ENCODE peak calls at places on chromosomes 6 and 20, in eight cellular contexts. P is SHP77, S is foreskin fibroblast, N is anterior cingulate cortex, C is T1000, X is GM19239, V is dorsolateral prefrontal cortex, E is brain microvascular endothelial cell. T is an unnamed sample.

GRCh38 chr6:25005010-25005409 is 69.2 kb upstream of the RIPOR2 start:
- DNase-seq in P (no peak), V (no peak), X (no peak), S (no peak), C (no peak), N (no peak), E (no peak), T (no peak)

GRCh38 chr6:145310116-145310515 is 425.2 kb downstream of the EPM2A start:
- DNase-seq in S (peak; percentile 66), E (no peak), C (no peak), N (no peak), X (no peak), P (no peak), V (no peak), T (no peak)

GRCh38 chr20:32663704-32664351 is 9.9 kb downstream of the C20orf203 start:
- DNase-seq in S (no peak), P (no peak), N (no peak), E (no peak), C (no peak), V (no peak), X (no peak), T (no peak)

GRCh38 chr6:167825059-167825758 is 1.5 kb upstream of the AFDN start:
- DNase-seq in V (no peak), X (no peak), C (no peak), E (no peak), S (peak; percentile 73), N (no peak), P (no peak), T (no peak)

GRCh38 chr20:31496761-31497295 is 17.4 kb upstream of the HM13 start:
- DNase-seq in P (no peak), N (no peak), E (no peak), C (no peak), V (no peak), X (no peak), S (peak; percentile 19), T (no peak)

GRCh38 chr6:21404577-21404976 is 189.0 kb upstream of the SOX4 start:
- DNase-seq in X (no peak), E (no peak), P (no peak), V (no peak), N (no peak), C (no peak), S (no peak), T (no peak)

GRCh38 chr20:14538433-14538832 is 201.0 kb upstream of the FLRT3 start:
- DNase-seq in S (no peak), N (no peak), X (no peak), V (no peak), P (no peak), E (no peak), C (no peak), T (no peak)

GRCh38 chr6:89941847-89942497 is 47.7 kb downstream of the GJA10 start:
- DNase-seq in S (no peak), C (no peak), V (no peak), E (no peak), X (no peak), N (no peak), P (no peak), T (no peak)

GRCh38 chr6:36358235-36358915 is 21.7 kb upstream of the BNIP5 start:
- DNase-seq in N (no peak), E (peak; percentile 67), P (no peak), C (no peak), S (no peak), X (no peak), V (peak; percentile 58), T (peak; percentile 54)

GRCh38 chr20:1894471-1894950 is 696 bp upstream of the SIRPA start:
- DNase-seq in V (no peak), N (no peak), P (no peak), S (peak; percentile 86), C (peak; percentile 45), X (peak; percentile 28), E (no peak), T (peak; percentile 26)

GRCh38 chr6:1606533-1607235 is 3.0 kb upstream of the FOXC1 start:
- DNase-seq in X (no peak), N (no peak), S (no peak), V (no peak), P (no peak), C (no peak), E (no peak), T (no peak)

GRCh38 chr6:161091972-161092701 is 100.6 kb downstream of the MAP3K4 start:
- DNase-seq in P (no peak), C (no peak), V (no peak), X (no peak), S (peak; percentile 51), E (no peak), N (no peak), T (no peak)

GRCh38 chr6:103107985-103108384 is 1714.5 kb downstream of the GRIK2 start:
- DNase-seq in E (no peak), V (no peak), C (no peak), X (no peak), P (no peak), N (no peak), S (no peak), T (no peak)

GRCh38 chr6:14386263-14386981 is 268.9 kb downstream of the CD83 start:
- DNase-seq in P (no peak), V (no peak), E (no peak), C (no peak), N (no peak), X (peak; percentile 16), S (no peak), T (no peak)

GRCh38 chr6:45921703-45922270 is 93.9 kb downstream of the CLIC5 start:
- DNase-seq in X (no peak), C (no peak), E (no peak), P (no peak), S (no peak), N (no peak), V (no peak), T (no peak)

GRCh38 chr20:52150440-52151258 is 40.9 kb downstream of the ZFP64 start:
- DNase-seq in C (no peak), S (peak; percentile 67), N (no peak), X (peak; percentile 27), P (no peak), V (no peak), E (peak; percentile 25), T (no peak)

GRCh38 chr20:56797023-56797422 is 167.9 kb downstream of the TFAP2C start:
- DNase-seq in X (no peak), V (no peak), S (no peak), E (no peak), P (no peak), C (no peak), N (no peak), T (no peak)

GRCh38 chr6:152387091-152387490 is 250.1 kb downstream of the SYNE1 start:
- DNase-seq in X (no peak), S (no peak), E (no peak), P (no peak), V (no peak), N (no peak), C (no peak), T (no peak)

GRCh38 chr6:81769834-81770233 is 17.4 kb upstream of the TENT5A start:
- DNase-seq in P (no peak), N (no peak), C (peak; percentile 36), X (no peak), S (peak; percentile 88), E (no peak), V (no peak), T (no peak)

GRCh38 chr20:7943891-7944290 is 3.6 kb upstream of the HAO1 start:
- DNase-seq in N (no peak), E (no peak), C (no peak), X (no peak), V (no peak), P (no peak), S (no peak), T (no peak)

GRCh38 chr20:22402550-22402949 is 181.8 kb downstream of the FOXA2 start:
- DNase-seq in S (no peak), N (no peak), P (peak; percentile 68), C (no peak), V (no peak), E (no peak), X (no peak), T (no peak)

GRCh38 chr20:45052698-45053440 is 48.1 kb downstream of the KCNS1 start:
- DNase-seq in N (no peak), C (no peak), E (peak; percentile 65), X (peak; percentile 7), V (no peak), P (no peak), S (peak; percentile 79), T (no peak)

GRCh38 chr6:28315628-28316027 is 20.3 kb downstream of the ZSCAN31 start:
- DNase-seq in V (no peak), P (no peak), X (no peak), C (no peak), N (no peak), S (no peak), E (peak; percentile 22), T (no peak)

GRCh38 chr6:25578538-25578937 is 73.5 kb upstream of the SCGN start:
- DNase-seq in C (no peak), N (no peak), E (no peak), X (no peak), S (no peak), P (no peak), V (no peak), T (no peak)

GRCh38 chr6:145829102-145829501 is 14.5 kb upstream of the FBXO30 start:
- DNase-seq in S (no peak), X (no peak), V (no peak), N (no peak), C (no peak), E (no peak), P (no peak), T (no peak)

GRCh38 chr20:62409935-62410741 is 3.1 kb upstream of the CABLES2 start:
- DNase-seq in E (no peak), N (no peak), X (no peak), C (no peak), P (peak; percentile 96), S (peak; percentile 41), V (no peak), T (no peak)

GRCh38 chr6:11236351-11236750 is 3.9 kb upstream of the NEDD9 start:
- DNase-seq in N (no peak), E (no peak), P (no peak), X (no peak), S (peak; percentile 26), V (no peak), C (no peak), T (no peak)

GRCh38 chr6:4687989-4688947 is 87.9 kb upstream of the CDYL start:
- DNase-seq in N (no peak), S (peak; percentile 73), C (no peak), X (no peak), E (peak; percentile 77), V (no peak), P (no peak), T (peak; percentile 10)

GRCh38 chr20:37275125-37275524 is 13.5 kb upstream of the GHRH start:
- DNase-seq in P (no peak), C (no peak), X (no peak), V (no peak), N (no peak), S (no peak), E (no peak), T (no peak)

GRCh38 chr6:169800668-169801395 is 49.4 kb downstream of the ERMARD start:
- DNase-seq in V (peak; percentile 64), X (no peak), N (peak; percentile 29), E (peak; percentile 38), P (peak; percentile 87), C (no peak), S (peak; percentile 77), T (peak; percentile 53)

GRCh38 chr6:34576286-34576955 is 20.3 kb upstream of the SPDEF start:
- DNase-seq in X (no peak), C (no peak), P (no peak), N (no peak), E (no peak), V (no peak), S (no peak), T (no peak)

GRCh38 chr6:35568967-35569606 is 56.4 kb upstream of the TULP1 start:
- DNase-seq in S (peak; percentile 64), V (no peak), P (no peak), C (no peak), X (no peak), N (no peak), E (no peak), T (no peak)

GRCh38 chr6:163415620-163416379 is 1.3 kb downstream of the QKI start:
- DNase-seq in N (no peak), V (no peak), S (peak; percentile 73), P (no peak), E (peak; percentile 45), X (peak; percentile 37), C (no peak), T (no peak)

GRCh38 chr20:25136643-25137559 is 55.0 kb upstream of the VSX1 start:
- DNase-seq in C (peak; percentile 73), V (peak; percentile 57), N (peak; percentile 41), X (no peak), P (no peak), S (peak; percentile 95), E (peak; percentile 76), T (peak; percentile 49)

T was measured in retinal pigment epithelial cell.